ENCODE peak calls at places on chromosomes 3 and 15, in four cellular contexts. One of them, this sample, is unnamed.

GRCh38 chr3:170033489-170033888 is 4.3 kb upstream of the GPR160 start:
- DNase-seq in hepatocyte: no peak
- DNase-seq in thyroid gland: no peak
- DNase-seq in A549: peak; percentile 9
- DNase-seq in this sample: peak; percentile 55

GRCh38 chr15:89165677-89166076 is 55.7 kb downstream of the RLBP1 start:
- DNase-seq in hepatocyte: no peak
- DNase-seq in thyroid gland: peak; percentile 25
- DNase-seq in A549: no peak
- DNase-seq in this sample: no peak

GRCh38 chr15:48682949-48683651 is 37.6 kb upstream of the FBN1 start:
- DNase-seq in hepatocyte: peak; percentile 43
- DNase-seq in thyroid gland: peak; percentile 13
- DNase-seq in A549: peak; percentile 29
- DNase-seq in this sample: peak; percentile 29

GRCh38 chr3:113898892-113899291 is 48.9 kb upstream of the ZDHHC23 start:
- DNase-seq in hepatocyte: no peak
- DNase-seq in thyroid gland: no peak
- DNase-seq in A549: no peak
- DNase-seq in this sample: no peak

GRCh38 chr3:155554777-155555445 is 190.0 kb downstream of the PLCH1 start:
- DNase-seq in hepatocyte: peak; percentile 75
- DNase-seq in thyroid gland: no peak
- DNase-seq in A549: peak; percentile 85
- DNase-seq in this sample: no peak

GRCh38 chr15:44550256-44550655 is 13.3 kb downstream of the EIF3J start:
- DNase-seq in hepatocyte: no peak
- DNase-seq in thyroid gland: no peak
- DNase-seq in A549: peak; percentile 52
- DNase-seq in this sample: no peak

GRCh38 chr3:73136941-73137340 is 75.5 kb downstream of the EBLN2 start:
- DNase-seq in hepatocyte: no peak
- DNase-seq in thyroid gland: no peak
- DNase-seq in A549: no peak
- DNase-seq in this sample: no peak

GRCh38 chr3:134827213-134827612 is 32.2 kb downstream of the EPHB1 start:
- DNase-seq in hepatocyte: no peak
- DNase-seq in thyroid gland: no peak
- DNase-seq in A549: no peak
- DNase-seq in this sample: no peak

GRCh38 chr15:66945842-66946241 is 119.6 kb upstream of the SMAD3 start:
- DNase-seq in hepatocyte: no peak
- DNase-seq in thyroid gland: no peak
- DNase-seq in A549: no peak
- DNase-seq in this sample: no peak

DNA sequence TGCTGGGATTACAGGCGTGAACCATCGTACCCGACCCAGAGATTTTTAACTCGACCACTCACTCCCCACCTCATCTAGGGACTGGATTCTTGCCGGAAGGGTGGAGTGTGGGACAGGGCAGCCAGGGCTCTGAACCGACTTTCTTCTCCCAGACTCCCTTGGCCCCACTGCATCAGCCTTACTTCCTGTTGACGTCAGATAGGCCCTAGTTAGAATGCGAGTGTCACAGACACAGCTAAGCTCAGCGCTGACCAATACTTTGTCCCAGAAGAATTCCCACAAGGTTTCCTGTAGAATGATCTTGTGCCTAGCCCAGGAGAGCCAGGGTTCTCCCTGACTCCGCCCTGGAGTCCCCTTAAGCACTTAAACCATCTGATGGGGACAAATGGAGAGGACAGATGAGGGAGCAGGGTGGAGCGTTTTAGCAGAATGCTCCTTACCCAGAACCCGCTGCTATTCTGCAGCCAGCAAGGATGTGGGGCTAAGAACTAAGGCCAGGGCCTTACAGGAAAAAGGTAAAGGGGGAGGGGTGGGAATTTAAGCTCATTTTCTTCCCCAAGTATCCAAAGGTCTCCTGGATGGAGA is 5.8 kb upstream of the TUSC2 start:
- DNase-seq in hepatocyte: no peak
- DNase-seq in thyroid gland: no peak
- DNase-seq in A549: no peak
- DNase-seq in this sample: no peak
- H3K4me3 ChIP-seq in hepatocyte: no peak overlapping the region
- H3K4me3 ChIP-seq in thyroid gland: no peak overlapping the region
- H3K4me3 ChIP-seq in A549: no peak overlapping the region
- H3K4me3 ChIP-seq in this sample: no peak overlapping the region

GRCh38 chr3:65024148-65024547 is 336.3 kb upstream of the ADAMTS9 start:
- DNase-seq in hepatocyte: no peak
- DNase-seq in thyroid gland: no peak
- DNase-seq in A549: no peak
- DNase-seq in this sample: no peak

GRCh38 chr3:65019412-65020093 is 331.8 kb upstream of the ADAMTS9 start:
- DNase-seq in hepatocyte: peak; percentile 19
- DNase-seq in thyroid gland: no peak
- DNase-seq in A549: no peak
- DNase-seq in this sample: no peak

GRCh38 chr3:65020233-65020632 is 332.4 kb upstream of the ADAMTS9 start:
- DNase-seq in hepatocyte: peak; percentile 13
- DNase-seq in thyroid gland: no peak
- DNase-seq in A549: no peak
- DNase-seq in this sample: no peak

GRCh38 chr3:65018801-65019200 is 331.0 kb upstream of the ADAMTS9 start:
- DNase-seq in hepatocyte: peak; percentile 6
- DNase-seq in thyroid gland: no peak
- DNase-seq in A549: no peak
- DNase-seq in this sample: no peak

GRCh38 chr3:65020780-65021179 is 333.0 kb upstream of the ADAMTS9 start:
- DNase-seq in hepatocyte: no peak
- DNase-seq in thyroid gland: no peak
- DNase-seq in A549: no peak
- DNase-seq in this sample: no peak
- H3K27ac ChIP-seq in hepatocyte: peak overlapping the region; percentile 51
- H3K27ac ChIP-seq in thyroid gland: no peak overlapping the region
- H3K27ac ChIP-seq in A549: no peak overlapping the region
- H3K27ac ChIP-seq in this sample: no peak overlapping the region

GRCh38 chr3:65328148-65328547 is 640.3 kb upstream of the ADAMTS9 start:
- DNase-seq in hepatocyte: no peak
- DNase-seq in thyroid gland: no peak
- DNase-seq in A549: no peak
- DNase-seq in this sample: no peak

GRCh38 chr3:65331730-65332129 is 643.9 kb upstream of the ADAMTS9 start:
- DNase-seq in hepatocyte: no peak
- DNase-seq in thyroid gland: no peak
- DNase-seq in A549: no peak
- DNase-seq in this sample: no peak

GRCh38 chr3:65330072-65330471 is 642.3 kb upstream of the ADAMTS9 start:
- DNase-seq in hepatocyte: no peak
- DNase-seq in thyroid gland: no peak
- DNase-seq in A549: no peak
- DNase-seq in this sample: no peak

GRCh38 chr3:65322910-65323309 is 635.1 kb upstream of the ADAMTS9 start:
- DNase-seq in hepatocyte: no peak
- DNase-seq in thyroid gland: no peak
- DNase-seq in A549: no peak
- DNase-seq in this sample: no peak

DNA sequence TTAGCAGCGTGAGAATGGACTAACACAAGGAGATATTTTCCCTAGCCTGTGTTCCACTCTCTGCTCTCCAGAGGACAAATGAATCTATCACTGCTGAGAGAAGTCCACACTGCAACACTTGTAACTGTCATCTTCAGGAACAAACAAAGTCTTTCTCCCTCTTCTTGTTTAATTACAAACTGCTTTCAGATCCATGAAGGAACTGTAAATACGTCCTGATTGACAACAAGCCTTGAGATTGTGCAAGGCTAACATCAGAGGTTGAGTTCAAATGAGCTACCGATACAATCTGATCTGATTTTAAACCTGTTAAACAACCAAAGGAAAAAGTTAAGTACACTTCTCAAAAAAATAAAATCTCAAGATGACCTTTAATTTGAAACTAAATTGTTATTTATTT is 638.8 kb upstream of the ADAMTS9 start:
- DNase-seq in hepatocyte: no peak
- DNase-seq in thyroid gland: no peak
- DNase-seq in A549: no peak
- DNase-seq in this sample: no peak
- H3K4me3 ChIP-seq in hepatocyte: no peak overlapping the region
- H3K4me3 ChIP-seq in thyroid gland: no peak overlapping the region
- H3K4me3 ChIP-seq in A549: no peak overlapping the region
- H3K4me3 ChIP-seq in this sample: no peak overlapping the region

DNA sequence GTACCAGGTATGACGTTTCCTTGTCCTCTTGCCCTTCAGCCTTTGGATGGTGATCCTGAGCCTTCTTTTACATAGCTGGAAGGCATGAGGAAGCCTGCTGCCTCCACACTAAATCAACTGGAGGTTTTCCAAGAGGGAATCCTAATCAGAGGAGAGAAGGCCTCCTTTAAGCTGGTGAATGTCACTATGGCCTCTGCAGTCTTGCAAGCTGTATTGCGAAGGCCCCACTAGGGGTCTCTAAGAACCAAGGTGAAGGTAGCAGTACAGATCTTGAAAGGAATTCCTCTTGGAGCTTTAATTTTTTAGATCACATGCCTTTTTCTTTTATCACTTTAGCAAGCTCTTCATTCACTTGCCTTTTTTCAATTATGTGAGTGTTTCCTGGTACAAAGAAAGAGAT is 119.2 kb downstream of the GHSR start:
- DNase-seq in hepatocyte: no peak
- DNase-seq in thyroid gland: no peak
- DNase-seq in A549: no peak
- DNase-seq in this sample: no peak
- H3K27ac ChIP-seq in hepatocyte: no peak overlapping the region
- H3K27ac ChIP-seq in thyroid gland: no peak overlapping the region
- H3K27ac ChIP-seq in A549: no peak overlapping the region
- H3K27ac ChIP-seq in this sample: no peak overlapping the region

This sample was measured in colonic mucosa.